ENCODE peak calls at places on chromosomes 16 and 17, in ten cellular contexts. T is SK-N-SH, E is spleen, L is Panc1, D is endothelial cell of umbilical vein, Z is stomach, O is K562, G is HL-60, Q is SK-N-MC, H is HCT116. C is an unnamed sample.

GRCh38 chr16:21083729-21084268 is 66.8 kb downstream of the DNAH3 start:
- DNase-seq in T (peak), E (peak), L (peak), D (peak), Z (peak), O (peak), G (peak), Q (no peak), H (peak), C (peak)

GRCh38 chr16:79093554-79093967 is 507.0 kb downstream of the MAF start:
- DNase-seq in T (no peak), E (peak), L (no peak), D (no peak), Z (no peak), O (peak), G (peak), Q (no peak), H (no peak), C (peak)

GRCh38 chr17:80611831-80612230 is 67.2 kb downstream of the RPTOR start:
- DNase-seq in T (no peak), E (no peak), L (no peak), D (peak), Z (no peak), O (no peak), G (no peak), Q (no peak), H (no peak), C (no peak)

GRCh38 chr16:5776876-5777275 is 679.3 kb upstream of the EEF2KMT start:
- DNase-seq in T (no peak), E (no peak), L (no peak), D (no peak), Z (no peak), O (no peak), G (no peak), Q (no peak), H (no peak), C (no peak)

GRCh38 chr16:88473666-88474534 is 20.8 kb downstream of the ZFPM1 start:
- DNase-seq in T (no peak), E (no peak), L (no peak), D (peak), Z (peak), O (peak), G (no peak), Q (no peak), H (no peak), C (no peak)

GRCh38 chr16:50879873-50880695 is 138.2 kb downstream of the CYLD start:
- DNase-seq in T (no peak), E (no peak), L (no peak), D (no peak), Z (no peak), O (no peak), G (no peak), Q (no peak), H (no peak), C (no peak)

GRCh38 chr17:37791985-37792384 is 47.1 kb upstream of the HNF1B start:
- DNase-seq in T (no peak), E (no peak), L (no peak), D (no peak), Z (no peak), O (no peak), G (no peak), Q (no peak), H (no peak), C (no peak)

GRCh38 chr17:28902819-28903545 is at the start of gene DHRS13:
- DNase-seq in T (peak), E (peak), L (peak), D (peak), Z (peak), O (peak), G (peak), Q (no peak), H (peak), C (peak)

GRCh38 chr17:47888293-47888692 is 7.7 kb upstream of the SP2 start:
- DNase-seq in T (no peak), E (no peak), L (no peak), D (no peak), Z (no peak), O (no peak), G (no peak), Q (no peak), H (no peak), C (no peak)

GRCh38 chr16:89355686-89356085 is 134.7 kb downstream of the ANKRD11 start:
- DNase-seq in T (no peak), E (peak), L (no peak), D (no peak), Z (no peak), O (no peak), G (no peak), Q (no peak), H (no peak), C (no peak)

GRCh38 chr17:15999974-16000827 is 577 bp downstream of the TTC19 start:
- DNase-seq in T (no peak), E (no peak), L (no peak), D (peak), Z (no peak), O (no peak), G (no peak), Q (no peak), H (no peak), C (no peak)

GRCh38 chr17:73231363-73231762 is 30.3 kb downstream of the CPSF4L start:
- DNase-seq in T (peak), E (no peak), L (no peak), D (peak), Z (no peak), O (peak), G (no peak), Q (no peak), H (no peak), C (peak)

GRCh38 chr17:70050192-70050591 is 24.8 kb upstream of the KCNJ16 start:
- DNase-seq in T (no peak), E (no peak), L (no peak), D (no peak), Z (no peak), O (no peak), G (no peak), Q (no peak), H (no peak), C (no peak)

GRCh38 chr17:38898291-38898679 is 27.1 kb upstream of the LASP1NB start:
- DNase-seq in T (no peak), E (peak), L (no peak), D (no peak), Z (no peak), O (no peak), G (no peak), Q (no peak), H (no peak), C (peak)

DNA sequence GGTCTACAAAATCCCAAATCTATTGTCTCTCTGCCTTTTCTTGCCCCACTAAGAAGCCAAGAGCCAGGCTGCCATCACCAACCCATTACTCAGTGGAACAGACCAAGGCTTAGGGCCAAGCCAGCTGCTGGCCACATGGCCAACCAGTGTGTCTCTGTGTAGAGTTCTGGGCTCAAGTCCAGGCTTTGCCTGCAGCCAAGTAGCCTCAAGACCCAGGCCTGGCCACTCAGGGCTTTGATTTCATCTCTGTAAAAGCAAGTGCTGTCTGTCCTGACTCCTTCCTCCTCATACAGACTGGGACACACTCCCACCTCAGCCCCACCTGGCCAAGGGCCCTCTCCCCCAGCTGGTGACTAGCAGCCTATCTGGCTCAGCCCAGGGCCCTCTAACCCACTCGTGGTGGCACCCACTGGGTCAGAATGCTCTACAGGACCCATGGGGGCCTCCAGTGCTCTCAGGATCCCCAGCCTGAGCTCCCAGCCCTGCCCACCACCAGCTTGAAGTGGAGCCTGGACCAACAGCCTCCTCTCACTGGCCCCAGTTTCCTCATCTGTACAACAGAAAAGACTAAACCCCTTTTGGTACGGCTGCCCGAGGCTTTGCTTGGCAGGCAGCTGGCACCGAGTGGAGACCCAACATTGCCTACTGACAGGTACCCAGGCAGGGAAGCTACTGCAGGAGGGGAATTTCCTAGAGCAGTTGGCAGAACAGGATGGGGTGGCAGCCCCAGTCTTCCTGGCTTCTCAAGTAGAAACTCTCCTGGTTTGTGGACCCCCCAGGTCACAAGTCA is 14.4 kb downstream of the SREBF1 start:
- DNase-seq in T (no peak), E (no peak), L (no peak), D (no peak), Z (peak), O (no peak), G (no peak), Q (no peak), H (no peak), C (no peak)
- H3K4me3 ChIP-seq in T (peak), E (peak), L (peak), D (no peak), Z (peak), O (peak), G (no peak), Q (peak), H (peak), C (no peak)

GRCh38 chr17:1785925-1786324 is 24.1 kb downstream of the SERPINF1 start:
- DNase-seq in T (no peak), E (peak), L (no peak), D (no peak), Z (no peak), O (no peak), G (no peak), Q (no peak), H (no peak), C (no peak)
- H3K27ac ChIP-seq in T (no peak), E (peak), L (no peak), D (no peak), Z (peak), O (no peak), G (no peak), Q (no peak), H (no peak), C (peak)

DNA sequence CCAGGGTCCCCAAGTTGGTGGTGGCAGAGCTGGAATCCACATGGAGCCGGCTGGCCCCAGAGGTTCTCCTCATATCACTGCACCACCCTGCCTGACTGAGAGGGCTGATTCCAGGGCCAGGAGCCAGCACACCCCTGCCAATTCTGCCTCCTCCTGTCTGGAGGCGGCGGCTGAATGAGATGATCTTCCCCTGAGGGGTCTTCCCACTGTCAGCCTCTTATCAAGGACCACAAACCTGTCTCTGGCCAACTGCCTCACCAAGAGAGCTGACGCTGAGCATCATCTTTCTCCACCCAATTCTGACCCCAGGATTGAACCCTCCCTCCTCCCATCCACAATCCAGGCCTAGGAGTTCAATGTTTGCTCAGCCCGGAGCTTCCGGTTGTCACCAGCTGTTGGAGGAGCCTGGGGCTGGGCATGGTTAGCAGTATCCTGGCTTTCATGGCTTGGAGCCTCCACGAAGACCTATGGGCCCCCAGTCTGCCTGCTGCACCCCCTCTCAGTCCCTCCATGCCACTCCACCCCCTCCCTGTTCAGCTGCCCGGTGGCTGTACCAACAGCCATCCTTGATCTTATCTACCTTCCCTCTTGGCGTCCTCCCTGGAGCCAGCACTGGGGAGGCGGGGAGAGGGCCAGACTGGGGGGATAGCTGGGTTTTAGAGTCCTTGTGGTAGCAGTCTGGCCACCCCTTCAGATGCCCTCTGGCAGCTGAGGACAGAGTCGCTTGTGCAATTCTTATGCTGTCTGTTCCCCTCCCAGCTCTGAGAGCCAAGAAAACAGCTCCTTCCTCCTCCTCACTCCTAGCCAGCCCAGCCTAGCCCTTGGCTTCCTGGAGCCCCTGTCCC is 25.6 kb downstream of the ABCC3 start:
- DNase-seq in T (peak), E (no peak), L (no peak), D (peak), Z (peak), O (peak), G (peak), Q (no peak), H (no peak), C (peak)
- TF ChIP-seq POLR2AphosphoS5 in T (no peak), E (no peak), L (no peak), D (no peak), Z (no peak), O (no peak), G (no peak), Q (no peak), H (no peak), C (peak)

GRCh38 chr16:2841606-2842339 is 11.7 kb downstream of the ZG16B start:
- DNase-seq in T (no peak), E (peak), L (no peak), D (no peak), Z (no peak), O (no peak), G (no peak), Q (no peak), H (no peak), C (no peak)
- H3K4me3 ChIP-seq in T (no peak), E (peak), L (no peak), D (no peak), Z (peak), O (peak), G (no peak), Q (no peak), H (peak), C (no peak)

GRCh38 chr16:65525743-65526142 is 403.9 kb upstream of the CDH11 start:
- DNase-seq in T (no peak), E (no peak), L (no peak), D (no peak), Z (no peak), O (no peak), G (no peak), Q (no peak), H (no peak), C (no peak)

GRCh38 chr16:65524231-65524630 is 402.4 kb upstream of the CDH11 start:
- DNase-seq in T (no peak), E (no peak), L (no peak), D (no peak), Z (no peak), O (no peak), G (no peak), Q (no peak), H (no peak), C (no peak)

GRCh38 chr16:65523258-65523950 is 401.5 kb upstream of the CDH11 start:
- DNase-seq in T (no peak), E (no peak), L (no peak), D (no peak), Z (no peak), O (no peak), G (no peak), Q (no peak), H (no peak), C (no peak)

GRCh38 chr16:65522412-65522811 is 400.5 kb upstream of the CDH11 start:
- DNase-seq in T (no peak), E (no peak), L (no peak), D (no peak), Z (no peak), O (no peak), G (no peak), Q (no peak), H (no peak), C (no peak)

DNA sequence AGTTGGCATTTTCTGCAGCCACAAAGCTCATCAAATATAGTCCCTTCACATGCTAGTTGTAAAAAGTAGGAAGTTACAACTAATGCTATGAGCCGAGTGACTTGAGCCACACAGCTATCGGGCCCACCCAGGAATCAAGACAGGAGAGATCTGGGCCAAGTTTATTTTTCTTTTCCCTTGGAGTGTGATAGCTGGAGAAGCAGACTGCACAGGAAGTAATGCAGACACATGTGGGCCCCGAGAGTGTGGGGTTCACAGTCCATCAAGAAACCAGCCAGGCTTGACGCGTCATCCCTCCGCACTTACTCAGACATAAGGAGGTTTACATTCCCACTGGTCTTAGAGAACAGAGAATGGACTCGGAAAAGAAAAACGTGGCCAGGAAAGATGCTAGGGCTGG is 403.1 kb upstream of the CDH11 start:
- DNase-seq in T (no peak), E (no peak), L (no peak), D (no peak), Z (no peak), O (no peak), G (no peak), Q (no peak), H (no peak), C (no peak)
- H3K27ac ChIP-seq in T (no peak), E (no peak), L (no peak), D (no peak), Z (no peak), O (no peak), G (no peak), Q (no peak), H (no peak), C (no peak)

C was measured in transverse colon.